ENCODE peak calls at places on chromosomes 11 and 22, in six cellular contexts. O is A549, T is HepG2, W is GM12878, K is K562, Q is NB4. E is an unnamed sample.

GRCh38 chr22:32951807-32952153 is 106.4 kb downstream of the SYN3 start:
- DNase-seq in O (no peak), T (no peak), W (no peak), K (no peak), Q (no peak), E (no peak)

GRCh38 chr11:64763804-64764611 is 4.2 kb upstream of the PYGM start:
- DNase-seq in O (no peak), T (no peak), W (no peak), K (peak), Q (peak), E (no peak)

GRCh38 chr11:44329472-44330230 is 19.7 kb upstream of the ALX4 start:
- DNase-seq in O (no peak), T (no peak), W (no peak), K (no peak), Q (no peak), E (no peak)

GRCh38 chr11:127926721-127927120 is 660.6 kb downstream of the ETS1 start:
- DNase-seq in O (no peak), T (no peak), W (no peak), K (no peak), Q (no peak), E (no peak)

GRCh38 chr11:73012121-73012863 is 129.8 kb downstream of the FCHSD2 start:
- DNase-seq in O (no peak), T (no peak), W (no peak), K (no peak), Q (no peak), E (peak)

GRCh38 chr22:46596819-46597218 is 23.4 kb upstream of the GRAMD4 start:
- DNase-seq in O (no peak), T (no peak), W (no peak), K (no peak), Q (no peak), E (no peak)

GRCh38 chr11:134479206-134479955 is 67.3 kb upstream of the B3GAT1 start:
- DNase-seq in O (no peak), T (no peak), W (no peak), K (no peak), Q (no peak), E (no peak)

GRCh38 chr22:41369089-41369745 is 12.5 kb upstream of the TEF start:
- DNase-seq in O (no peak), T (no peak), W (no peak), K (no peak), Q (no peak), E (no peak)

GRCh38 chr11:119780264-119780953 is 51.4 kb upstream of the NECTIN1 start:
- DNase-seq in O (no peak), T (no peak), W (no peak), K (no peak), Q (no peak), E (no peak)

GRCh38 chr11:57071829-57072228 is 83.1 kb downstream of the OR5AK2 start:
- DNase-seq in O (no peak), T (no peak), W (no peak), K (no peak), Q (no peak), E (peak)

GRCh38 chr22:22961574-22961973 is 74.0 kb downstream of the IGLL5 start:
- DNase-seq in O (no peak), T (no peak), W (no peak), K (no peak), Q (no peak), E (no peak)

GRCh38 chr11:120956710-120957500 is 67.0 kb upstream of the TBCEL start:
- DNase-seq in O (no peak), T (no peak), W (no peak), K (no peak), Q (peak), E (no peak)

GRCh38 chr11:77406396-77406795 is 67.5 kb downstream of the PAK1 start:
- DNase-seq in O (no peak), T (no peak), W (no peak), K (no peak), Q (no peak), E (no peak)

GRCh38 chr11:29159552-29160465 is 857.0 kb downstream of the KCNA4 start:
- DNase-seq in O (peak), T (peak), W (no peak), K (peak), Q (peak), E (peak)

GRCh38 chr11:110147965-110148709 is 54.9 kb downstream of the ZC3H12C start:
- DNase-seq in O (peak), T (no peak), W (no peak), K (no peak), Q (no peak), E (peak)

GRCh38 chr11:98965775-98966174 is 55.0 kb upstream of the CNTN5 start:
- DNase-seq in O (no peak), T (no peak), W (no peak), K (no peak), Q (no peak), E (no peak)

GRCh38 chr22:26671317-26672059 is 14.1 kb downstream of the MIAT start:
- DNase-seq in O (no peak), T (no peak), W (peak), K (no peak), Q (no peak), E (no peak)

GRCh38 chr11:2934611-2935239 is 5.5 kb upstream of the PHLDA2 start:
- DNase-seq in O (no peak), T (no peak), W (no peak), K (no peak), Q (no peak), E (no peak)

GRCh38 chr11:117857734-117858369 is 18.6 kb downstream of the FXYD6 start:
- DNase-seq in O (no peak), T (no peak), W (no peak), K (no peak), Q (no peak), E (no peak)

GRCh38 chr11:2586091-2586792 is 113.6 kb downstream of the KCNQ1OT1 start:
- DNase-seq in O (no peak), T (no peak), W (no peak), K (no peak), Q (no peak), E (no peak)

GRCh38 chr22:36334838-36335603 is 52.7 kb downstream of the MYH9 start:
- DNase-seq in O (no peak), T (no peak), W (no peak), K (peak), Q (peak), E (no peak)

GRCh38 chr22:46053563-46054090 is 76.7 kb upstream of the WNT7B start:
- DNase-seq in O (peak), T (no peak), W (no peak), K (no peak), Q (no peak), E (peak)

GRCh38 chr22:37196539-37197450 is 8.7 kb upstream of the C1QTNF6 start:
- DNase-seq in O (peak), T (peak), W (no peak), K (no peak), Q (no peak), E (peak)

GRCh38 chr11:119056397-119056999 is 507 bp downstream of the HYOU1 start:
- DNase-seq in O (peak), T (no peak), W (no peak), K (peak), Q (peak), E (no peak)

GRCh38 chr11:4167758-4168157 is 73.2 kb downstream of the RRM1 start:
- DNase-seq in O (no peak), T (no peak), W (no peak), K (no peak), Q (no peak), E (no peak)
- TF ChIP-seq MYC in O (no peak), T (no peak), W (no peak), K (no peak), Q (no peak), E (no peak)

DNA sequence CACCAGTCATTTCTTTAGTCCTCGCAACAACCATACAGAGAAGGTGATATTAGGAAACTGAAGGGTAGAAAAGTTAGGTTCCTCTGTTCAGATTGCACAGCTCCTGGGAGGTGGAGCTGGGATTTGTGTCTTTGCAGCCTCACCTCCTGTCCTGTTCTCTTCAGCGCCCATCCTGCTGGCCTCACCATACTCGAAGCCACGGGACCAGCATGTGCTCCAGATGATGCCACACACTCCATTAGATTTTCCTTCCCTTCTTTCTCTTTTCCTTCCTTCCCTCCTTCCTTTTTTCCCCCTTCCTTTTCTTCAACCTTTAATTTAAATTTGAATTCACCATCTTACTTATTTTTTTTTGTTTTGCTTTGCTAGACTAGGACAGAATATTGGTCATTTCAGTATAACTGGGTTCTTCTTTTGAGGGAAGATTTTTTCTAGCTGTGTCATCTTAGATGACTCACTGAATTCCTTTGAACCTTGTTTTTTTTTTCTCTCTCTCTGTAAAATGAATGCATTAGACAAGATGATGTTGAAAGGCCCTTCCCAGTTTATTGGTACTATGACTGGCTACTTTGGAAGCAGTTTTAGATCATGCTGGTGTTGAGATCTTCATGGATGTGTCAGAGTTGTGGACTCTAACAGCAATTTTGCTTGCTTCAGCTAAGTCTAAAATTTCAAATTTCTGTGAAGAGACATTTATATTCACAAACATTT is 662.5 kb upstream of the TENM4 start:
- DNase-seq in O (no peak), T (peak), W (no peak), K (no peak), Q (no peak), E (no peak)
- TF ChIP-seq MYC in O (no peak), T (no peak), W (no peak), K (no peak), Q (no peak), E (no peak)

GRCh38 chr11:69636512-69636866 is 4.5 kb upstream of the CCND1 start:
- DNase-seq in O (peak), T (no peak), W (no peak), K (no peak), Q (no peak), E (peak)
- TF ChIP-seq MYC in O (peak), T (no peak), W (no peak), K (no peak), Q (no peak), E (peak)

GRCh38 chr22:49850959-49851815 is 2.5 kb upstream of the ZBED4 start:
- DNase-seq in O (no peak), T (no peak), W (no peak), K (no peak), Q (no peak), E (no peak)
- TF ChIP-seq MYC in O (no peak), T (no peak), W (no peak), K (no peak), Q (no peak), E (no peak)

DNA sequence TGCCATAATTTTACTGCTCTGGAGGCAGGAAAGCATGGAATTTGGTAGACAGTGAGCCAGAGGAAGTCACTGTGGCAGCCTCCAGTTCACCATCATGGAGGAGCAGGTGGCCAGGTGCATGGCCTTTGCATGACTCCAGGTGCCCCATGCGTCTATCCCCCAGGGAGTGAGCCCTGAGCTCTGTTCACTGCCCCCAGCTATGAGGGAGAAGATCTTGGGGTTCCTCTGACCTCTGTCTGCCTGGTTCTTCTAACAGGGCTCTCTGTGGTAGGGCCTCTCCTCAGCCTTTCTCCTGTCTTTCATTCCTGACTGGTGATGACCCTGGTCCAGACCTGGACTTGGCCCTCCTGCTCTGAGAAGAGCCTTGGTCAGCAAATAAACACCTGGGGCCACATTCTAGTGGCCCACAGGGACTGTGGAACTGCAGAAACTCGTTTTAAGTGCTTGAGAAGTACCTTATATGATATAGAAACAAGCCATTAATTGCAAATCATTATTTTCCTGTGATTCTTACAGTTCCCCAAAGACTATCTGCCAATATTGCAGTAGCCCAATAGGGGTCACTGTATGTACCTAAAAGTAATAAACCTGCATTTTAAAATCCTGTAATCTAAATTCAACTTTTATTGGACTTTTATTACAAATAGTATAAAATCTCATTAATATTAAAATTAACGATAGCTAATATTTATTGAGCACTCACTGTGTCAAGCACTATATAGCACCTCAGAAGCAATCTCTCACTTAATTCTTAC is 120.0 kb upstream of the SYT13 start:
- DNase-seq in O (no peak), T (no peak), W (no peak), K (no peak), Q (peak), E (peak)
- TF ChIP-seq MYC in O (no peak), T (no peak), W (no peak), K (no peak), Q (no peak), E (no peak)

E was measured in endothelial cell of umbilical vein.